ENCODE peak calls at places on chromosomes 16 and 17, in nine cellular contexts. One of them, this sample, is unnamed.

GRCh38 chr16:15950167-15950854 is 895 bp downstream of the ABCC1 start:
- DNase-seq in AG04450: no peak
- DNase-seq in MM.1S: peak; percentile 44
- DNase-seq in lower leg skin: no peak
- DNase-seq in foreskin fibroblast: peak; percentile 29
- DNase-seq in left ventricle myocardium inferior: no peak
- DNase-seq in HCT116: no peak
- DNase-seq in cardiac fibroblast: peak; percentile 44
- DNase-seq in A549: no peak
- DNase-seq in this sample: peak; percentile 44

GRCh38 chr16:68400924-68401460 is 47.3 kb downstream of the SMPD3 start:
- DNase-seq in AG04450: no peak
- DNase-seq in left ventricle myocardium inferior: no peak
- DNase-seq in A549: no peak
- DNase-seq in lower leg skin: no peak
- DNase-seq in foreskin fibroblast: no peak
- DNase-seq in cardiac fibroblast: no peak
- DNase-seq in MM.1S: no peak
- DNase-seq in HCT116: no peak
- DNase-seq in this sample: no peak

GRCh38 chr16:74635303-74635702 is 28.4 kb upstream of the GLG1 start:
- DNase-seq in A549: no peak
- DNase-seq in lower leg skin: no peak
- DNase-seq in HCT116: no peak
- DNase-seq in MM.1S: no peak
- DNase-seq in foreskin fibroblast: no peak
- DNase-seq in AG04450: no peak
- DNase-seq in cardiac fibroblast: no peak
- DNase-seq in left ventricle myocardium inferior: no peak
- DNase-seq in this sample: no peak

GRCh38 chr17:77319211-77320031 is 178.7 kb downstream of the SEC14L1 start:
- DNase-seq in HCT116: peak; percentile 85
- DNase-seq in A549: peak; percentile 95
- DNase-seq in foreskin fibroblast: peak; percentile 90
- DNase-seq in left ventricle myocardium inferior: peak; percentile 83
- DNase-seq in lower leg skin: peak; percentile 98
- DNase-seq in cardiac fibroblast: peak; percentile 91
- DNase-seq in MM.1S: peak; percentile 86
- DNase-seq in AG04450: no peak
- DNase-seq in this sample: peak; percentile 82

GRCh38 chr16:51818342-51818944 is 667.4 kb upstream of the SALL1 start:
- DNase-seq in MM.1S: no peak
- DNase-seq in AG04450: peak; percentile 44
- DNase-seq in A549: no peak
- DNase-seq in left ventricle myocardium inferior: peak; percentile 23
- DNase-seq in lower leg skin: no peak
- DNase-seq in cardiac fibroblast: peak; percentile 79
- DNase-seq in HCT116: no peak
- DNase-seq in foreskin fibroblast: peak; percentile 40
- DNase-seq in this sample: peak; percentile 36

GRCh38 chr16:66133641-66134402 is 232.7 kb upstream of the CDH5 start:
- DNase-seq in MM.1S: no peak
- DNase-seq in lower leg skin: no peak
- DNase-seq in cardiac fibroblast: no peak
- DNase-seq in foreskin fibroblast: no peak
- DNase-seq in AG04450: peak; percentile 74
- DNase-seq in HCT116: no peak
- DNase-seq in left ventricle myocardium inferior: no peak
- DNase-seq in A549: no peak
- DNase-seq in this sample: no peak

GRCh38 chr17:77723909-77724875 is 234.3 kb upstream of the TNRC6C start:
- DNase-seq in foreskin fibroblast: no peak
- DNase-seq in A549: no peak
- DNase-seq in MM.1S: peak; percentile 66
- DNase-seq in AG04450: no peak
- DNase-seq in HCT116: no peak
- DNase-seq in lower leg skin: peak; percentile 75
- DNase-seq in left ventricle myocardium inferior: no peak
- DNase-seq in cardiac fibroblast: no peak
- DNase-seq in this sample: no peak

GRCh38 chr17:40019140-40019991 is 4.1 kb downstream of the CSF3 start:
- DNase-seq in MM.1S: no peak
- DNase-seq in A549: no peak
- DNase-seq in AG04450: peak; percentile 47
- DNase-seq in HCT116: no peak
- DNase-seq in lower leg skin: no peak
- DNase-seq in left ventricle myocardium inferior: no peak
- DNase-seq in cardiac fibroblast: peak; percentile 92
- DNase-seq in foreskin fibroblast: peak; percentile 78
- DNase-seq in this sample: peak; percentile 83

GRCh38 chr17:67139784-67140665 is 95.7 kb downstream of the CACNG1 start:
- DNase-seq in MM.1S: no peak
- DNase-seq in AG04450: no peak
- DNase-seq in A549: no peak
- DNase-seq in cardiac fibroblast: peak; percentile 68
- DNase-seq in left ventricle myocardium inferior: no peak
- DNase-seq in lower leg skin: no peak
- DNase-seq in HCT116: no peak
- DNase-seq in foreskin fibroblast: no peak
- DNase-seq in this sample: peak; percentile 46

GRCh38 chr16:30846649-30847402 is 47.1 kb downstream of the BCL7C start:
- DNase-seq in lower leg skin: no peak
- DNase-seq in MM.1S: no peak
- DNase-seq in A549: no peak
- DNase-seq in cardiac fibroblast: no peak
- DNase-seq in left ventricle myocardium inferior: no peak
- DNase-seq in foreskin fibroblast: no peak
- DNase-seq in AG04450: no peak
- DNase-seq in HCT116: no peak
- DNase-seq in this sample: no peak

DNA sequence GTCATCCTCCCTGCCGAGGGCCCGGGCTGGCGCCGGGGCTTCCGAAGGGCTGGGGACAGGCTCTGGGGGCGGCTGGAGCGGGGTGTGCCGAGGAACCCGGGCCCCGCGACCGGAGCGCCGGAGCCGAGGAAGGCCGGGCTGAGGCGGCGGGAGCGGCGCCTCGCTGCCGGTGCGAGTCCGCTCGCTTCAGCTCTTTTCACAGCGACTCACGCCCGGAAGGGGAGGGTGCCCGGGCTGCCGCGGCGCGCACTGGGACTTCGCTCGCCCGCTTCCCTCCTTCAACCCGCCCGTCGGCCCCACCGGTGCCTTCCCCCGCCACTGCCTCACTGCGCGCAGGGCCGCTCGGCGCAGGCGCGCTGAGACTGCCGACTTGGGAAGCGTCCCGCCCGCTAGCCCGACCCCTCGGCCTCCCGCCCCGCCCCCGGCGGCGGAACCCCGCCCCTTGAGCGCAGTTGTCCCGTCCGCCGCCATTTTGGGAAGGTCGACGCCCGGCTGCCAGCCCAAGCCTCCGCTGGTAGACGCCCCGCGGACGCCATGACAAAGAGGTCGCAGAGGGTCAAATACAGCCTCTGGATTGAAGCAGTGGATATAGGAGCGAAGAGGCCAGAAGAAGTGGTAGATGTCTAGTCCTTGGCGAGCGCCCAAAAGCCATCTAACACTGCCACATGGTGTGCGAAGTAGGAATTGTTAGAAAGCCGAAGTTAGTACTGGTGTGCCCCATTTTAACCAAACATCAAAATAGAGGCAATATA is at the start of gene UBE2G1:
- DNase-seq in lower leg skin: peak; percentile 100
- DNase-seq in HCT116: peak; percentile 93
- DNase-seq in left ventricle myocardium inferior: peak; percentile 98
- DNase-seq in cardiac fibroblast: peak; percentile 97
- DNase-seq in foreskin fibroblast: peak; percentile 97
- DNase-seq in A549: peak; percentile 99
- DNase-seq in MM.1S: peak; percentile 98
- DNase-seq in AG04450: peak; percentile 90
- DNase-seq in this sample: peak; percentile 97
- TF ChIP-seq CTCF in lower leg skin: no peak
- TF ChIP-seq CTCF in HCT116: peak; percentile 52
- TF ChIP-seq CTCF in left ventricle myocardium inferior: peak; percentile 26
- TF ChIP-seq CTCF in cardiac fibroblast: peak; percentile 19
- TF ChIP-seq CTCF in foreskin fibroblast: peak; percentile 13
- TF ChIP-seq CTCF in A549: peak; percentile 64
- TF ChIP-seq CTCF in MM.1S: peak; percentile 37
- TF ChIP-seq CTCF in AG04450: peak; percentile 28
- TF ChIP-seq CTCF in this sample: peak; percentile 17

DNA sequence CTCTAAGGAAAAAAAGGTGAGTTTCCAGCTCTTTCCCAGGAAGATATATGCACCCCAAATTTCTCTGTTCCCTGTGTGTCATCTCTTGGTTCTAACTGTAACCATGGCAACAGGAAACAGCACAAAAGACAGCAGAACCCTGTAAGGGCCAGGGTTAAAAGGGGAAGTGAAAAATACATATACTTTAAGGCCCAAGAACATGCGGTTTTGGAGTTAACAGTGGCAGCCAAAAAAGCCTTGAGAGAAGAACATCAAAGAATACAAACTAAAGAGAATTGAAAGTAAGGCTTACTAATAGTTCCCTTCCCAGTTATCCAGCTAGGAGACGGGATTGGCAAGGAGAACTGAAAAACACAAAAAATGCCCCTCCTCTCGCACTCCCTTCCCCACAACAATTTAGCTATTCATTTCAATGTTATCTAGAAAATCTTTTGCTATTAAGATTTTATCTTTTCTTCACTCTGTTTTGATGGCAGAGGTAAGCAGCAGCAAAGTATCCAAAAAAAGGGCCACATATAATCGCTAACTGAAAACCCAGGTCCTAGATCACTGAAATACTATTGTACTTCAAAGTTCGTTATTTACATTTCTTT is 1.5 kb downstream of the SPOP start:
- DNase-seq in MM.1S: peak; percentile 92
- DNase-seq in left ventricle myocardium inferior: no peak
- DNase-seq in foreskin fibroblast: no peak
- DNase-seq in HCT116: no peak
- DNase-seq in lower leg skin: no peak
- DNase-seq in AG04450: no peak
- DNase-seq in A549: no peak
- DNase-seq in cardiac fibroblast: peak; percentile 64
- DNase-seq in this sample: peak; percentile 45
- H3K4me3 ChIP-seq in MM.1S: peak overlapping the region; percentile 76
- H3K4me3 ChIP-seq in left ventricle myocardium inferior: peak overlapping the region; percentile 78
- H3K4me3 ChIP-seq in foreskin fibroblast: peak overlapping the region; percentile 71
- H3K4me3 ChIP-seq in HCT116: peak overlapping the region; percentile 84
- H3K4me3 ChIP-seq in lower leg skin: no peak overlapping the region
- H3K4me3 ChIP-seq in AG04450: peak overlapping the region; percentile 78
- H3K4me3 ChIP-seq in A549: peak overlapping the region; percentile 73
- H3K4me3 ChIP-seq in cardiac fibroblast: peak overlapping the region; percentile 75
- H3K4me3 ChIP-seq in this sample: peak overlapping the region; percentile 86

DNA sequence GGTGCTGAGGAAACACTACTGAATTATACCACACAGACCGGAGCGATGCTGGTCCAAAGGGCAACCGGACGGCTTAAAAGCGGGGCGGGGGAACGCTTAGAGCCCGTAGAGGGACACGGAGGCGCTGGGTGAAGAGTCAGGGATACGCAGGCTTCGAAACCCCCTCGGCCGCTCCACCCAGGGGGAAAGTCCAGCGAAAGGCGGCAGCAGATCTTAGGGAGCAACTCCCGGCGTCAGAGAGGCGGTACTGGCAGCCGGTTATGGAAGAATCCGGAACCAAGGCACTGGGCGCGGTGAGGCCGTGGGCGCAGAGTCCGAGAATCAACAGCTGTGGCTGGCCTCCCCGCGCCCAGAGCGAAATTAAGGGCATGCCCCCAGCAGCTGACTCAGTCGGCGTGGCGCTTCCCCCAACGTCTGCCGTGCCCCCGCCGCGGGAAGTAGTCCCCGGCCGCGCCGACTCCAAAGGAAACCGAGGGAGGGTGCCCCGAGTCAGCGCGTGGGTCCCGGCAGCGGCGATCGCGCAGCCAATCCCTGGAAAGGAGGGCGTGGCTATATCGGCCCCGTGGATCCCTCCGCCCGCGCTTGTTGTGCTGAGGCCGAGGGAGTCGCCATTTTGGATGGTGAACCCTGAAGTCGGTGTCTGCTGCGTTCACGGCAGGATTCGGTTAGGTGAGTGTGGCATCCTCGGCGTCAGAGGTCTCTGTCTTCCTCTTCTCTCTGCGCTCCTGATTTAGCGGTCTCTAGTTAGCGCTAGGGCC is at the start of gene IST1:
- DNase-seq in left ventricle myocardium inferior: peak; percentile 99
- DNase-seq in A549: peak; percentile 97
- DNase-seq in HCT116: peak; percentile 96
- DNase-seq in foreskin fibroblast: peak; percentile 100
- DNase-seq in AG04450: peak; percentile 98
- DNase-seq in MM.1S: peak; percentile 98
- DNase-seq in cardiac fibroblast: peak; percentile 99
- DNase-seq in lower leg skin: peak; percentile 100
- DNase-seq in this sample: peak; percentile 99
- TF ChIP-seq CTCF in left ventricle myocardium inferior: no peak
- TF ChIP-seq CTCF in A549: no peak
- TF ChIP-seq CTCF in HCT116: no peak
- TF ChIP-seq CTCF in foreskin fibroblast: no peak
- TF ChIP-seq CTCF in AG04450: no peak
- TF ChIP-seq CTCF in MM.1S: no peak
- TF ChIP-seq CTCF in cardiac fibroblast: no peak
- TF ChIP-seq CTCF in lower leg skin: no peak
- TF ChIP-seq CTCF in this sample: no peak

GRCh38 chr16:28877642-28877975 is 679 bp upstream of the ATP2A1 start:
- DNase-seq in HCT116: no peak
- DNase-seq in AG04450: no peak
- DNase-seq in lower leg skin: no peak
- DNase-seq in foreskin fibroblast: no peak
- DNase-seq in cardiac fibroblast: no peak
- DNase-seq in MM.1S: no peak
- DNase-seq in A549: no peak
- DNase-seq in left ventricle myocardium inferior: no peak
- DNase-seq in this sample: no peak
- H3K4me3 ChIP-seq in HCT116: no peak overlapping the region
- H3K4me3 ChIP-seq in AG04450: no peak overlapping the region
- H3K4me3 ChIP-seq in lower leg skin: no peak overlapping the region
- H3K4me3 ChIP-seq in foreskin fibroblast: no peak overlapping the region
- H3K4me3 ChIP-seq in cardiac fibroblast: no peak overlapping the region
- H3K4me3 ChIP-seq in MM.1S: no peak overlapping the region
- H3K4me3 ChIP-seq in A549: no peak overlapping the region
- H3K4me3 ChIP-seq in left ventricle myocardium inferior: no peak overlapping the region
- H3K4me3 ChIP-seq in this sample: no peak overlapping the region

This sample was measured in astrocyte of the spinal cord.